ENCODE peak calls at places on chromosomes 4 and X, in eight cellular contexts. W is K562, N is GM23338, Y is HCT116, K is HepG2, Z is endothelial cell of umbilical vein, J is H1, L is GM12878. R is an unnamed sample.

GRCh38 chr4:74999714-75000309 is 66.9 kb downstream of the PARM1 start:
- DNase-seq in L (no peak), K (no peak), Y (no peak), W (no peak), N (no peak), J (no peak), Z (no peak), R (no peak)

GRCh38 chrX:24301806-24302205 is 12.1 kb downstream of the SUPT20HL2 start:
- DNase-seq in Y (no peak), Z (no peak), K (no peak), J (no peak), N (no peak), L (no peak), W (no peak), R (no peak)

GRCh38 chr4:103719320-103720204 is at the start of gene TACR3:
- DNase-seq in Y (no peak), W (no peak), Z (no peak), J (no peak), L (no peak), K (no peak), N (peak), R (no peak)

GRCh38 chr4:121277194-121278105 is 103.4 kb downstream of the QRFPR start:
- DNase-seq in Y (peak), Z (no peak), N (peak), W (no peak), L (no peak), J (no peak), K (peak), R (no peak)

GRCh38 chrX:40314070-40314469 is 216.3 kb upstream of the BCOR start:
- DNase-seq in K (no peak), Z (no peak), Y (no peak), L (no peak), W (no peak), N (peak), J (no peak), R (no peak)

GRCh38 chrX:86171366-86171765 is 23.1 kb downstream of the DACH2 start:
- DNase-seq in Z (peak), L (no peak), K (peak), W (no peak), J (peak), N (peak), Y (no peak), R (no peak)

GRCh38 chrX:130975947-130976346 is 72.9 kb upstream of the ENOX2 start:
- DNase-seq in W (peak), J (no peak), Y (peak), K (peak), L (no peak), N (peak), Z (peak), R (peak)

GRCh38 chr4:168515222-168516011 is 18.6 kb downstream of the PALLD start:
- DNase-seq in Y (no peak), K (no peak), W (no peak), J (no peak), Z (peak), L (no peak), N (no peak), R (no peak)

GRCh38 chr4:24547979-24548378 is 36.4 kb downstream of the DHX15 start:
- DNase-seq in J (no peak), W (no peak), N (no peak), Y (no peak), Z (no peak), L (no peak), K (no peak), R (no peak)

GRCh38 chr4:151031831-151032605 is 16.9 kb upstream of the LRBA start:
- DNase-seq in W (peak), K (no peak), Y (no peak), L (peak), Z (peak), N (peak), J (no peak), R (no peak)

GRCh38 chr4:141912831-141913230 is 276.4 kb downstream of the IL15 start:
- DNase-seq in L (no peak), J (no peak), Y (no peak), W (peak), K (no peak), N (no peak), Z (peak), R (no peak)

GRCh38 chr4:184288451-184289178 is 70.9 kb upstream of the ENPP6 start:
- DNase-seq in N (no peak), W (no peak), Z (no peak), L (peak), Y (no peak), J (no peak), K (no peak), R (no peak)

GRCh38 chrX:130799393-130799792 is 103.6 kb downstream of the ENOX2 start:
- DNase-seq in J (no peak), L (no peak), Z (peak), W (no peak), N (no peak), K (no peak), Y (no peak), R (no peak)

GRCh38 chrX:34875204-34875603 is 67.4 kb upstream of the FAM47B start:
- DNase-seq in N (no peak), W (no peak), L (no peak), K (no peak), Z (peak), J (no peak), Y (no peak), R (no peak)

GRCh38 chr4:113584407-113585150 is 177.0 kb downstream of the CAMK2D start:
- DNase-seq in Z (peak), Y (peak), J (no peak), K (no peak), N (peak), W (peak), L (no peak), R (no peak)

GRCh38 chr4:183873389-183874185 is 31.5 kb upstream of the STOX2 start:
- DNase-seq in N (no peak), W (no peak), Z (no peak), K (no peak), Y (no peak), J (no peak), L (no peak), R (no peak)

GRCh38 chr4:71607780-71608673 is 175.9 kb downstream of the GC start:
- DNase-seq in W (no peak), L (no peak), N (no peak), Z (no peak), J (no peak), K (peak), Y (no peak), R (no peak)

GRCh38 chr4:186297013-186297645 is 31.1 kb downstream of the F11 start:
- DNase-seq in W (peak), J (no peak), Z (peak), N (peak), K (peak), Y (peak), L (no peak), R (peak)

GRCh38 chrX:34585561-34585960 is 71.5 kb downstream of the TMEM47 start:
- DNase-seq in K (no peak), N (no peak), Z (peak), J (no peak), W (no peak), L (no peak), Y (no peak), R (peak)

GRCh38 chr4:141652161-141652778 is 15.9 kb downstream of the IL15 start:
- DNase-seq in K (no peak), Y (no peak), Z (peak), N (no peak), J (no peak), L (no peak), W (no peak), R (no peak)

GRCh38 chrX:132001127-132001526 is 22.0 kb upstream of the STK26 start:
- DNase-seq in L (no peak), Z (no peak), J (no peak), W (no peak), N (no peak), Y (no peak), K (no peak), R (no peak)

GRCh38 chrX:133897593-133898163 is 87.7 kb downstream of the GPC3 start:
- DNase-seq in Y (no peak), Z (no peak), N (no peak), L (no peak), J (no peak), W (no peak), K (no peak), R (no peak)

GRCh38 chrX:40526412-40526811 is 54.4 kb upstream of the ATP6AP2 start:
- DNase-seq in J (no peak), Y (no peak), Z (no peak), K (no peak), N (no peak), L (no peak), W (no peak), R (no peak)

GRCh38 chr4:42151568-42152506 is 618 bp downstream of the BEND4 start:
- DNase-seq in W (no peak), J (peak), N (peak), L (no peak), K (no peak), Z (peak), Y (no peak), R (no peak)

GRCh38 chrX:47581731-47582647 is at the start of gene TIMP1:
- DNase-seq in Z (peak), J (no peak), L (peak), N (peak), K (peak), Y (peak), W (peak), R (no peak)

GRCh38 chr4:89298160-89298559 is 9.4 kb downstream of the GPRIN3 start:
- DNase-seq in L (no peak), K (no peak), Y (no peak), W (no peak), N (peak), Z (no peak), J (no peak), R (no peak)

GRCh38 chr4:176048631-176049030 is 17.0 kb upstream of the WDR17 start:
- DNase-seq in Y (no peak), L (no peak), K (no peak), J (no peak), N (no peak), Z (no peak), W (no peak), R (no peak)

GRCh38 chr4:24560770-24561415 is 23.5 kb downstream of the DHX15 start:
- DNase-seq in N (no peak), J (no peak), K (no peak), Y (no peak), L (no peak), Z (peak), W (no peak), R (peak)

GRCh38 chr4:128387600-128388351 is 100.2 kb upstream of the PGRMC2 start:
- DNase-seq in J (no peak), K (no peak), Y (no peak), L (no peak), Z (no peak), W (no peak), N (no peak), R (no peak)

GRCh38 chr4:24093446-24093845 is 203.6 kb upstream of the PPARGC1A start:
- DNase-seq in K (no peak), N (no peak), W (no peak), Z (no peak), J (no peak), L (no peak), Y (no peak), R (no peak)

GRCh38 chr4:106652095-106652494 is 283.5 kb upstream of the GIMD1 start:
- DNase-seq in J (no peak), N (no peak), W (no peak), K (no peak), L (no peak), Z (no peak), Y (no peak), R (no peak)

GRCh38 chrX:111322231-111322855 is 52.1 kb upstream of the CAPN6 start:
- DNase-seq in K (no peak), Y (no peak), Z (no peak), W (no peak), J (no peak), L (no peak), N (no peak), R (no peak)

GRCh38 chrX:149962859-149963757 is 24.8 kb upstream of the EOLA2 start:
- DNase-seq in Z (peak), J (no peak), N (peak), K (peak), Y (peak), L (peak), W (no peak), R (no peak)

GRCh38 chrX:154317391-154318000 is 21.9 kb downstream of the TKTL1 start:
- DNase-seq in Y (no peak), J (no peak), Z (peak), N (peak), K (no peak), L (no peak), W (peak), R (no peak)

GRCh38 chr4:185232370-185232769 is 23.0 kb downstream of the SNX25 start:
- DNase-seq in J (no peak), L (no peak), W (no peak), Y (no peak), K (no peak), Z (no peak), N (no peak), R (no peak)

GRCh38 chr4:153197301-153197700 is 6.9 kb upstream of the TRIM2 start:
- DNase-seq in K (no peak), Y (no peak), Z (no peak), L (no peak), W (no peak), N (no peak), J (no peak), R (no peak)

GRCh38 chrX:107537815-107538214 is 88.4 kb downstream of the FRMPD3 start:
- DNase-seq in L (no peak), K (peak), W (peak), N (peak), Y (peak), J (no peak), Z (peak), R (no peak)

GRCh38 chr4:83075696-83076095 is 38.8 kb downstream of the PLAC8 start:
- DNase-seq in K (no peak), L (no peak), W (no peak), Z (peak), Y (no peak), N (no peak), J (no peak), R (no peak)

GRCh38 chrX:15989716-15990115 is 133.6 kb upstream of the GRPR start:
- DNase-seq in J (no peak), W (no peak), K (no peak), Z (no peak), Y (no peak), N (no peak), L (no peak), R (no peak)

GRCh38 chr4:16082424-16083216 is 1.2 kb downstream of the PROM1 start:
- DNase-seq in Y (no peak), L (no peak), K (peak), N (peak), J (peak), W (no peak), Z (peak), R (no peak)
- TF ChIP-seq EZH2 in Y (no peak), L (peak), K (peak), N (no peak), J (peak), W (no peak), Z (peak), R (no peak)

DNA sequence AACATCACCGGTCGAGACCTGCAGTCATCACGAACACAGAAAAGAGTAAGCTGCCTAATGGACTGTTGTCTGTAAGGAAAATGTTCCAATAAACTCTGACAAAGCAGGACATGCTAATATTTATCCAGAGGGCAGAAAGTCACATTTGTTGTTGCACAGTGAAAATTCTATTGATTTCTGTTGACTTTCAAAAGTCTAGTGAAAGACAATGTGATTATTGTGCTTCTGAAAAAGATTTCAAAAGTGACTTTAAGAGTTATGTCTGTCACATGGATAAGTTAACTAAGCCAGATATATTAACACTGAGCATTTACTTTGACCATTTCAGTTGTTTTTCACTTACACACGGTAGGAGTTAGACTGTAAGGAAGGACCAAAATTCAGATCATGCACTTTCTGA is 9.3 kb upstream of the RFC1 start:
- DNase-seq in N (no peak), W (no peak), K (peak), L (no peak), Y (no peak), J (no peak), Z (no peak), R (no peak)
- H3K27ac ChIP-seq in N (no peak), W (no peak), K (peak), L (no peak), Y (no peak), J (no peak), Z (no peak), R (no peak)

GRCh38 chr4:20433101-20433705 is 181.5 kb downstream of the SLIT2 start:
- DNase-seq in L (no peak), Y (no peak), N (no peak), W (no peak), Z (peak), J (no peak), K (no peak), R (no peak)
- TF ChIP-seq POLR2AphosphoS5 in L (no peak), Y (no peak), N (no peak), W (no peak), Z (peak), J (no peak), K (no peak), R (no peak)

GRCh38 chr4:8688041-8688907 is 95.7 kb downstream of the CPZ start:
- DNase-seq in Y (peak), L (no peak), K (no peak), J (peak), W (peak), N (peak), Z (peak), R (no peak)
- TF ChIP-seq EZH2 in Y (no peak), L (no peak), K (no peak), J (no peak), W (no peak), N (no peak), Z (no peak), R (no peak)

GRCh38 chr4:85370400-85371032 is 104.4 kb upstream of the ARHGAP24 start:
- DNase-seq in N (peak), K (peak), Z (peak), J (peak), W (peak), Y (peak), L (peak), R (peak)
- H3K27ac ChIP-seq in N (no peak), K (no peak), Z (no peak), J (no peak), W (no peak), Y (no peak), L (no peak), R (no peak)

DNA sequence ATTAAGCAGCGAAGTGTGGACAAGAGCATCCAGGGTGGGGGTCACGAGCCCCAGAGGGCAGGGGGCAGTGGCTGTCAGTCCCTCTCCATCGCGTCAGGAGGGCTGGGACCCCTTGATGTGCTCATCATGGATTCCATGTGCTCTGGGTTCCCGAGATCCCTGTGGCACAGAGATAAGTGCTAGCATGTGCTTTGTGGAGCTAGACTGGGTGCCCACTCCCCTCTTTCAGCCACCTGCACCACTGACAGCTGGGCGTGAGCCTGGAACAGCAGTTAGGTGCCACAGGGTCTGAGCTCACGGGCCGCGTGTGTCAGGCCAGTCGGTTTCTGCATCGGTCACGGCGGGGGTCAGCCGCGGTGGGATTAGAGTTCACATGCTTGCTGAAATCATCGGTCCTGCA is 24.3 kb downstream of the CPZ start:
- DNase-seq in J (no peak), L (no peak), K (no peak), N (no peak), Y (no peak), W (no peak), Z (no peak), R (no peak)
- TF ChIP-seq POLR2AphosphoS5 in J (peak), L (no peak), K (no peak), N (no peak), Y (no peak), W (no peak), Z (no peak), R (no peak)

GRCh38 chr4:44447563-44448504 is 775 bp downstream of the KCTD8 start:
- DNase-seq in Z (peak), W (no peak), L (no peak), N (peak), Y (no peak), K (no peak), J (no peak), R (no peak)
- TF ChIP-seq EZH2 in Z (peak), W (no peak), L (no peak), N (no peak), Y (no peak), K (no peak), J (no peak), R (no peak)

GRCh38 chrX:31845003-31845402 is 773.2 kb upstream of the FTHL17 start:
- DNase-seq in J (no peak), L (no peak), K (no peak), N (no peak), W (no peak), Z (peak), Y (no peak), R (no peak)
- H3K27ac ChIP-seq in J (no peak), L (no peak), K (no peak), N (no peak), W (no peak), Z (no peak), Y (no peak), R (no peak)

GRCh38 chr4:77917075-77917474 is 54.4 kb downstream of the MRPL1 start:
- DNase-seq in W (no peak), L (no peak), J (no peak), Y (no peak), N (no peak), K (no peak), Z (no peak), R (no peak)

GRCh38 chr4:77917601-77918000 is 55.0 kb downstream of the MRPL1 start:
- DNase-seq in W (no peak), K (no peak), Y (no peak), N (no peak), L (no peak), Z (no peak), J (no peak), R (no peak)

GRCh38 chr4:77922158-77923094 is 59.8 kb downstream of the MRPL1 start:
- DNase-seq in L (no peak), J (no peak), Z (peak), K (peak), Y (no peak), N (no peak), W (no peak), R (no peak)

GRCh38 chr4:77920371-77920770 is 57.7 kb downstream of the MRPL1 start:
- DNase-seq in Y (no peak), N (peak), W (no peak), Z (peak), K (no peak), J (no peak), L (no peak), R (no peak)

DNA sequence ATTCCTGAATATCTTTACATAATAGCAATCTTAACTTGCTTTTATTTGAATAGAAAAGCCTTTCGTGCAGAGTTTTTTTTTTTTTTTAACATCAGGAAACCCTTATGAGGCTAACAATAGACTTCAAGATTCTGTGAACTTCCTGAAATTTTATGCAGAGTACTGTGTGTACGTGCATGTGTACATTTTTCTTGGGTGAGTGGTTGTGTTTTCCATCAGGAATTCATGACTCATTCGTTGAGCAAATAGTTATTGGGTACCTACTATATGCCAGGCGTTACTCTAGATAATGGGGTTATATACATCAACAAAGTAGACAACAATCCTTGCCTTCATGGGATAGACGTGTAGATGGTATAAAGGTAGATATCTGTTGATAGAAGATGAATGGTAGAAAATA is 59.1 kb downstream of the MRPL1 start:
- DNase-seq in Y (peak), W (no peak), Z (peak), K (peak), J (no peak), N (no peak), L (no peak), R (peak)
- TF ChIP-seq POLR2AphosphoS5 in Y (peak), W (no peak), Z (peak), K (no peak), J (no peak), N (no peak), L (no peak), R (no peak)

DNA sequence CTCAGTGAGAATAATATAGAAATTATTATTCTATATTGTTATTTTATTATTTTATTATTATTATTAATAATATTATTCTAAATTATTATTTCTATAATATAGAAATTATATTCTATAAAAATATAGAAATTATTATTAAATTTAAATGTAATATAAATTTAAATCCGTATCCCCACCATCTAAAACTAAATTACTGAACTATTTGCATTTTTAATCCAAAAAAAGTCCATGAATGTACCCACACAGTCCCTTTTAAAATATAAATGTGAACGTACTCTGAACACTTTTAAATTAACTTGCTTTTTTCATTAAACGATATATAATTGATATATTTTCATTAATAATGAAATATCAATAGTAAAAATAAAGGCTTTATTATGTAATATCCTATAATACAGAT is 248.3 kb upstream of the PCDH7 start:
- DNase-seq in K (no peak), L (no peak), Y (no peak), N (no peak), W (no peak), Z (no peak), J (no peak), R (no peak)
- TF ChIP-seq EZH2 in K (no peak), L (no peak), Y (no peak), N (no peak), W (no peak), Z (no peak), J (no peak), R (no peak)